ENCODE peak calls at places on chromosomes 12 and 14, in ten cellular contexts. V is NCI-H460; M is mesenchymal stem cell; O is neural progenitor cell; C is adipocyte; E is NCI-H1092; G is activated T-cell treated with anti-CD3 and anti-CD28 coated beads, Interleukin-2, amount 50 U/mL, for 24 hours; Q is stimulated activated CD4-positive, alpha-beta T cell treated with anti-CD3 and anti-CD28 coated beads, Interleukin-4, amount 100 ng/mL, for 48 hours; L is ACHN; N is adrenal gland. U is an unnamed sample.

GRCh38 chr12:55743131-55743921 is 404 bp downstream of the GDF11 start:
- DNase-seq in L (peak), C (peak), Q (no peak), N (peak), E (peak), O (peak), M (peak), G (peak), V (peak), U (peak)

GRCh38 chr12:118135788-118136558 is at the start of gene PEBP1:
- DNase-seq in V (peak), L (peak), G (peak), E (peak), O (peak), M (peak), N (peak), C (peak), Q (peak), U (peak)

GRCh38 chr12:12221560-12221959 is 45.3 kb downstream of the LRP6 start:
- DNase-seq in M (no peak), L (peak), V (no peak), G (no peak), C (no peak), E (no peak), Q (no peak), N (no peak), O (peak), U (no peak)

GRCh38 chr14:94110552-94111181 is at the start of gene IFI27:
- DNase-seq in N (peak), O (no peak), G (no peak), L (peak), Q (no peak), C (no peak), M (no peak), V (peak), E (no peak), U (no peak)

GRCh38 chr12:108955225-108955835 is 65.5 kb downstream of the SVOP start:
- DNase-seq in E (no peak), M (peak), N (peak), L (peak), G (no peak), V (no peak), C (no peak), Q (no peak), O (no peak), U (no peak)

GRCh38 chr12:54217774-54218221 is 29.0 kb upstream of the SMUG1 start:
- DNase-seq in N (no peak), M (no peak), C (no peak), O (peak), E (peak), L (no peak), V (no peak), Q (no peak), G (no peak), U (no peak)

GRCh38 chr12:94186461-94187237 is 38.3 kb downstream of the PLXNC1 start:
- DNase-seq in M (peak), N (peak), O (peak), Q (no peak), V (no peak), G (no peak), L (no peak), E (peak), C (peak), U (no peak)

GRCh38 chr12:124036117-124037109 is 63.4 kb downstream of the ZNF664 start:
- DNase-seq in C (peak), E (no peak), O (peak), L (peak), Q (peak), G (peak), M (peak), N (peak), V (peak), U (peak)

GRCh38 chr12:123714302-123714627 is 2.1 kb downstream of the ATP6V0A2 start:
- DNase-seq in C (no peak), O (no peak), V (no peak), L (no peak), E (no peak), Q (peak), M (no peak), N (no peak), G (peak), U (no peak)

GRCh38 chr12:101733166-101733565 is 6.1 kb downstream of the SYCP3 start:
- DNase-seq in M (no peak), G (no peak), O (no peak), N (no peak), E (no peak), C (no peak), V (no peak), Q (no peak), L (no peak), U (no peak)

GRCh38 chr14:89549381-89550102 is 132.5 kb upstream of the FOXN3 start:
- DNase-seq in O (peak), C (peak), E (no peak), M (no peak), G (no peak), V (no peak), N (no peak), L (no peak), Q (no peak), U (no peak)

GRCh38 chr12:12474931-12475485 is 87.7 kb downstream of the DUSP16 start:
- DNase-seq in N (no peak), G (peak), O (no peak), V (no peak), C (no peak), M (no peak), L (no peak), Q (peak), E (no peak), U (peak)

GRCh38 chr12:32671930-32672785 is 6.9 kb upstream of the DNM1L start:
- DNase-seq in L (peak), M (peak), G (no peak), E (peak), Q (no peak), V (peak), O (peak), N (peak), C (peak), U (no peak)

GRCh38 chr12:95966287-95966870 is 23.2 kb downstream of the AMDHD1 start:
- DNase-seq in N (no peak), E (no peak), L (no peak), C (peak), Q (no peak), M (no peak), V (no peak), G (no peak), O (no peak), U (no peak)

GRCh38 chr12:14514154-14514842 is 53.4 kb downstream of the PLBD1 start:
- DNase-seq in O (peak), L (peak), E (peak), N (peak), C (no peak), G (no peak), Q (no peak), M (peak), V (peak), U (no peak)

GRCh38 chr12:27177716-27178115 is 66.4 kb upstream of the STK38L start:
- DNase-seq in E (no peak), M (peak), N (no peak), L (peak), G (no peak), C (peak), Q (no peak), V (peak), O (no peak), U (no peak)

GRCh38 chr14:88225721-88226120 is 97.3 kb downstream of the KCNK10 start:
- DNase-seq in C (no peak), L (no peak), M (no peak), O (peak), E (no peak), N (no peak), G (no peak), V (no peak), Q (no peak), U (no peak)

GRCh38 chr12:53995311-53996187 is 4.4 kb upstream of the HOXC9 start:
- DNase-seq in V (peak), C (no peak), Q (no peak), N (no peak), G (no peak), L (peak), E (peak), M (peak), O (no peak), U (no peak)

GRCh38 chr14:79040742-79041249 is 870.6 kb downstream of the NRXN3 start:
- DNase-seq in G (no peak), N (no peak), L (no peak), E (no peak), M (no peak), C (no peak), O (no peak), Q (no peak), V (no peak), U (no peak)

GRCh38 chr14:55107766-55108554 is 21.1 kb upstream of the LGALS3 start:
- DNase-seq in L (peak), E (no peak), N (peak), G (peak), Q (no peak), O (no peak), V (no peak), M (peak), C (peak), U (no peak)

GRCh38 chr14:94043111-94043755 is 17.1 kb downstream of the OTUB2 start:
- DNase-seq in L (no peak), E (no peak), N (no peak), G (no peak), C (no peak), V (no peak), Q (no peak), O (no peak), M (no peak), U (no peak)

GRCh38 chr14:28116716-28117115 is 649.9 kb upstream of the FOXG1 start:
- DNase-seq in G (no peak), E (no peak), L (no peak), C (no peak), V (no peak), M (no peak), Q (no peak), O (no peak), N (no peak), U (no peak)

GRCh38 chr12:126055521-126055920 is 990.3 kb downstream of the AACS start:
- DNase-seq in V (no peak), O (no peak), M (no peak), E (no peak), N (no peak), Q (no peak), L (no peak), G (no peak), C (no peak), U (no peak)

GRCh38 chr14:71952381-71953363 is 20.4 kb downstream of the RGS6 start:
- DNase-seq in E (no peak), G (no peak), M (no peak), O (no peak), N (no peak), C (no peak), V (peak), L (no peak), Q (no peak), U (no peak)

GRCh38 chr12:16330554-16330953 is 16.9 kb upstream of the MGST1 start:
- DNase-seq in V (no peak), C (no peak), G (no peak), O (no peak), M (no peak), L (no peak), E (peak), N (no peak), Q (no peak), U (no peak)

GRCh38 chr12:3483089-3483488 is 7.9 kb upstream of the PRMT8 start:
- DNase-seq in G (no peak), N (no peak), E (no peak), O (no peak), M (no peak), L (no peak), Q (no peak), C (no peak), V (no peak), U (no peak)

GRCh38 chr12:8628731-8629130 is 16.1 kb upstream of the AICDA start:
- DNase-seq in N (no peak), Q (no peak), M (no peak), E (no peak), O (no peak), L (no peak), C (peak), V (no peak), G (no peak), U (no peak)

GRCh38 chr12:128971802-128972201 is 118.5 kb downstream of the GLT1D1 start:
- DNase-seq in M (no peak), Q (no peak), O (peak), C (no peak), L (peak), N (no peak), E (peak), V (no peak), G (no peak), U (no peak)

GRCh38 chr12:123367511-123367910 is 2.9 kb upstream of the SBNO1 start:
- DNase-seq in N (no peak), E (no peak), L (no peak), M (no peak), Q (no peak), C (no peak), V (no peak), O (no peak), G (no peak), U (no peak)

GRCh38 chr12:103505371-103506236 is 9.8 kb upstream of the C12orf42 start:
- DNase-seq in O (no peak), N (no peak), E (no peak), L (no peak), C (no peak), M (no peak), V (no peak), Q (peak), G (peak), U (no peak)

GRCh38 chr14:104794099-104794498 is 1.4 kb downstream of the AKT1 start:
- DNase-seq in Q (peak), M (peak), E (no peak), V (peak), O (peak), L (peak), N (peak), C (peak), G (peak), U (no peak)

GRCh38 chr12:39145175-39145999 is 240.0 kb upstream of the CPNE8 start:
- DNase-seq in V (peak), G (peak), C (no peak), M (peak), E (no peak), L (peak), N (no peak), O (peak), Q (peak), U (no peak)

GRCh38 chr12:94042321-94042720 is 106.1 kb upstream of the PLXNC1 start:
- DNase-seq in N (no peak), L (no peak), O (peak), Q (no peak), V (no peak), G (no peak), C (no peak), M (no peak), E (no peak), U (no peak)

GRCh38 chr12:95815635-95816212 is 25.2 kb upstream of the NTN4 start:
- DNase-seq in V (peak), C (peak), L (peak), G (no peak), O (no peak), Q (no peak), N (no peak), M (peak), E (peak), U (no peak)

GRCh38 chr14:73237786-73238261 is 518 bp downstream of the PAPLN start:
- DNase-seq in M (no peak), L (peak), C (peak), V (no peak), E (no peak), Q (no peak), O (peak), G (peak), N (no peak), U (no peak)

GRCh38 chr12:92304335-92305066 is 158.9 kb upstream of the BTG1 start:
- DNase-seq in V (no peak), G (no peak), E (no peak), L (no peak), M (no peak), Q (no peak), C (peak), N (no peak), O (peak), U (no peak)